ENCODE peak calls at places on chromosomes 16 and 17, in ten cellular contexts. M is skeletal muscle cell; Q is posterior cingulate gyrus; H is stimulated activated CD4-positive, alpha-beta T cell treated with anti-CD3 and anti-CD28 coated beads, Interleukin-2, amount 100 ng/mL, for 24 hours; F is breast epithelium; X is tibial nerve; K is NCI-H1092; V is EL; Z is CD8-positive, alpha-beta T cell; O is fibroblast of pulmonary artery. S is an unnamed sample.

GRCh38 chr17:1714980-1715802 is 5.0 kb upstream of the TLCD2 start:
- DNase-seq in Q (peak), O (peak), H (peak), Z (no peak), K (no peak), X (peak), F (peak), V (peak), M (peak), S (peak)

GRCh38 chr17:43943769-43944418 is 1.6 kb upstream of the PPY start:
- DNase-seq in M (peak), O (peak), Q (peak), H (peak), Z (peak), K (peak), X (peak), V (peak), F (peak), S (peak)

GRCh38 chr16:6209355-6209930 is 1111.8 kb upstream of the EEF2KMT start:
- DNase-seq in H (no peak), Q (no peak), X (no peak), F (no peak), M (no peak), O (no peak), K (no peak), Z (no peak), V (no peak), S (no peak)

GRCh38 chr17:45908460-45908859 is 14.1 kb downstream of the MAPT start:
- DNase-seq in M (no peak), H (no peak), Q (no peak), O (no peak), V (no peak), Z (no peak), X (no peak), F (no peak), K (no peak), S (no peak)

GRCh38 chr17:64306850-64307463 is 43.9 kb upstream of the TEX2 start:
- DNase-seq in O (peak), H (peak), Q (peak), X (peak), V (peak), F (peak), K (no peak), Z (peak), M (peak), S (peak)

GRCh38 chr16:1863681-1864460 is 8.1 kb downstream of the MEIOB start:
- DNase-seq in H (no peak), M (no peak), Z (no peak), O (peak), Q (no peak), V (peak), X (no peak), K (no peak), F (no peak), S (peak)

GRCh38 chr17:61159415-61159814 is 240.2 kb upstream of the TBX2 start:
- DNase-seq in O (peak), H (no peak), M (no peak), Q (no peak), Z (no peak), X (no peak), F (no peak), V (no peak), K (no peak), S (no peak)

GRCh38 chr17:82922646-82923045 is 82.8 kb upstream of the ZNF750 start:
- DNase-seq in F (no peak), M (no peak), V (no peak), X (no peak), O (no peak), Q (no peak), K (no peak), Z (no peak), H (no peak), S (no peak)

GRCh38 chr17:16377804-16378400 is 3.0 kb upstream of the UBB start:
- DNase-seq in Q (no peak), F (no peak), Z (no peak), V (no peak), X (no peak), K (no peak), M (no peak), H (no peak), O (peak), S (peak)

GRCh38 chr17:45266372-45266926 is 4.6 kb upstream of the SPATA32 start:
- DNase-seq in O (no peak), Q (no peak), V (no peak), X (no peak), F (no peak), H (no peak), K (no peak), Z (no peak), M (no peak), S (no peak)

GRCh38 chr17:59620518-59621259 is 994 bp downstream of the CLTC start:
- DNase-seq in V (peak), Z (peak), K (no peak), F (no peak), X (peak), O (peak), H (peak), M (no peak), Q (peak), S (no peak)

GRCh38 chr16:86343111-86343642 is 167.2 kb upstream of the FOXF1 start:
- DNase-seq in X (peak), F (no peak), M (peak), Z (no peak), O (peak), H (no peak), K (no peak), Q (no peak), V (peak), S (no peak)

GRCh38 chr17:81365148-81365600 is 30.1 kb upstream of the BAHCC1 start:
- DNase-seq in M (peak), O (peak), Z (no peak), Q (no peak), F (peak), X (no peak), V (peak), K (no peak), H (peak), S (no peak)

GRCh38 chr17:300881-301280 is 51.7 kb downstream of the RPH3AL start:
- DNase-seq in Z (no peak), H (no peak), M (no peak), V (no peak), O (no peak), F (no peak), K (no peak), Q (no peak), X (no peak), S (no peak)

GRCh38 chr16:21001262-21001661 is 100.7 kb downstream of the LYRM1 start:
- DNase-seq in H (peak), V (peak), O (peak), F (no peak), Q (no peak), K (no peak), X (no peak), Z (no peak), M (no peak), S (no peak)

GRCh38 chr17:21213491-21214014 is 408 bp downstream of the TMEM11 start:
- DNase-seq in Q (no peak), M (no peak), K (no peak), V (no peak), F (no peak), H (no peak), X (no peak), Z (no peak), O (peak), S (no peak)

GRCh38 chr17:30584810-30585209 is 107.6 kb downstream of the GOSR1 start:
- DNase-seq in H (no peak), X (no peak), O (no peak), M (no peak), V (no peak), F (no peak), Z (no peak), Q (no peak), K (no peak), S (no peak)

S was measured in stromal cell of bone marrow.